ENCODE peak calls at places on chromosomes 1 and 21, in nine cellular contexts. R is GM23338, J is choroid plexus epithelial cell, B is lower lobe of right lung, I is AG10803, C is fibroblast of lung, U is H9, E is OCI-LY7, P is lung. T is an unnamed sample.

GRCh38 chr1:118504867-118505266 is 319.8 kb upstream of the SPAG17 start:
- DNase-seq in R (no peak), J (no peak), B (no peak), I (no peak), C (no peak), U (no peak), E (no peak), P (no peak), T (no peak)

GRCh38 chr1:38760562-38760961 is 99.0 kb downstream of the RRAGC start:
- DNase-seq in R (no peak), J (no peak), B (no peak), I (no peak), C (no peak), U (no peak), E (no peak), P (no peak), T (no peak)

GRCh38 chr1:151529781-151530180 is 10.3 kb upstream of the TUFT1 start:
- DNase-seq in R (no peak), J (no peak), B (no peak), I (no peak), C (no peak), U (no peak), E (no peak), P (no peak), T (no peak)

GRCh38 chr21:32463367-32463766 is 50.9 kb downstream of the EVA1C start:
- DNase-seq in R (no peak), J (peak), B (no peak), I (peak), C (peak), U (no peak), E (no peak), P (no peak), T (no peak)

GRCh38 chr1:169914534-169914933 is 20.8 kb upstream of the SCYL3 start:
- DNase-seq in R (no peak), J (peak), B (no peak), I (peak), C (peak), U (no peak), E (no peak), P (no peak), T (no peak)

GRCh38 chr21:41858466-41859296 is 20.5 kb downstream of the PRDM15 start:
- DNase-seq in R (no peak), J (no peak), B (no peak), I (no peak), C (no peak), U (no peak), E (no peak), P (no peak), T (no peak)

GRCh38 chr1:63319069-63320023 is 3.0 kb upstream of the FOXD3 start:
- DNase-seq in R (peak), J (no peak), B (no peak), I (no peak), C (no peak), U (peak), E (no peak), P (no peak), T (peak)

GRCh38 chr1:27004471-27005165 is 8.0 kb downstream of the TENT5B start:
- DNase-seq in R (peak), J (peak), B (peak), I (no peak), C (peak), U (peak), E (no peak), P (no peak), T (no peak)

GRCh38 chr1:200921571-200922110 is 26.9 kb downstream of the INAVA start:
- DNase-seq in R (no peak), J (no peak), B (no peak), I (no peak), C (no peak), U (no peak), E (no peak), P (no peak), T (no peak)

GRCh38 chr1:243731301-243731891 is 118.6 kb downstream of the AKT3 start:
- DNase-seq in R (no peak), J (peak), B (no peak), I (no peak), C (peak), U (no peak), E (no peak), P (no peak), T (no peak)

GRCh38 chr1:88998716-88999115 is 6.3 kb upstream of the KYAT3 start:
- DNase-seq in R (peak), J (peak), B (no peak), I (peak), C (peak), U (no peak), E (peak), P (no peak), T (peak)

GRCh38 chr1:218344814-218345672 is at the start of gene TGFB2:
- DNase-seq in R (peak), J (peak), B (no peak), I (peak), C (peak), U (peak), E (no peak), P (no peak), T (peak)
- TF ChIP-seq CTCF in R (peak), J (peak), B (peak), I (no peak), C (peak), U (peak), E (no peak), P (no peak), T (no peak)

GRCh38 chr1:155175927-155176371 is 2.3 kb downstream of the TRIM46 start:
- DNase-seq in R (no peak), J (no peak), B (peak), I (no peak), C (no peak), U (peak), E (peak), P (no peak), T (no peak)
- TF ChIP-seq CTCF in R (peak), J (no peak), B (no peak), I (no peak), C (no peak), U (no peak), E (no peak), P (no peak), T (no peak)

DNA sequence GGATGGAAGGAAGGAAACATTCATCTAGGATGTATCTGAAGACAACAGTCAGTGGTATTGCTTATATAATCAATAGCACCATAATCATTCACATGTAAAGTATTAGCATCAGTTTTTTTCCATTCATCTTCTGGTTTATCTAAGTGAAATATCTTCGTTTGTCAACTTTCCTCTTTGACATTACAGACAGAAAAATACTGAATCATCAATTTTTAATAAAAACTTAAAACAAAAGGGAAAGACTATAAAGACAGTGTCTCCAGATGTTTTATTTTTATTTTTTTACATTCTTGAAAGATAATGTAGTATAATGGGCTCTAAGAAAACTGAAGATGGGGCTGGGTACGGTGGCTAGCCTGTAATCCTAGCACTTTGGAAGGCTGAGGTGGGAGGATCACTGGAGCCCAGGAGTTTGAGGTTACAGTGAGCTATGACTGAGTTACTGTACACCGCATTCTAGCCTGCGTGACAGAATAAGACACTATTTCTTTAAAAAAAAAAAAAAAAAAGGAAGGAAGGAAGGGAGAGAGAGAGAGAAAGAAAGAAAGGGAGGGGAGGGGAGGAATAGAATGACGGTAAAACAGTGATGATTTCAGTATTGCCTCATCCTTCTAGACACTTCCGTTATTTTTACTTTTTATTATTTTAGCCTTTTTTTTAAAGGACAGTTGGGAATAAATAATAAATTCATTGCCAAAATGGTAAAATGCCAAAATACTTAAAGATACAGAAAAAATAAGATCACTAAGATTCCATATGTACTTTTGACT is 89.5 kb downstream of the NRIP1 start:
- DNase-seq in R (no peak), J (no peak), B (no peak), I (no peak), C (no peak), U (no peak), E (no peak), P (no peak), T (no peak)
- TF ChIP-seq CTCF in R (no peak), J (no peak), B (no peak), I (no peak), C (no peak), U (no peak), E (no peak), P (no peak), T (no peak)

GRCh38 chr1:6245086-6245868 is 1.3 kb downstream of the HES3 start:
- DNase-seq in R (peak), J (peak), B (peak), I (peak), C (peak), U (peak), E (peak), P (peak), T (peak)
- TF ChIP-seq CTCF in R (peak), J (peak), B (peak), I (peak), C (peak), U (peak), E (peak), P (peak), T (peak)

GRCh38 chr1:6526316-6526715 is 28.0 kb downstream of the NOL9 start:
- DNase-seq in R (no peak), J (no peak), B (peak), I (no peak), C (no peak), U (no peak), E (no peak), P (no peak), T (no peak)

GRCh38 chr1:6521502-6521901 is 30.0 kb upstream of the PLEKHG5 start:
- DNase-seq in R (no peak), J (no peak), B (no peak), I (no peak), C (peak), U (no peak), E (no peak), P (no peak), T (no peak)

GRCh38 chr1:6519491-6519934 is 28.0 kb upstream of the PLEKHG5 start:
- DNase-seq in R (no peak), J (no peak), B (no peak), I (peak), C (peak), U (no peak), E (no peak), P (no peak), T (no peak)

GRCh38 chr1:6519935-6520621 is 28.6 kb upstream of the PLEKHG5 start:
- DNase-seq in R (peak), J (peak), B (no peak), I (peak), C (peak), U (peak), E (no peak), P (no peak), T (no peak)

GRCh38 chr1:6523566-6523965 is 30.7 kb downstream of the NOL9 start:
- DNase-seq in R (peak), J (peak), B (no peak), I (peak), C (peak), U (peak), E (peak), P (no peak), T (peak)
- TF ChIP-seq CTCF in R (peak), J (peak), B (peak), I (peak), C (peak), U (peak), E (peak), P (no peak), T (peak)

GRCh38 chr1:73401666-73402065 is 796.3 kb downstream of the LRRIQ3 start:
- DNase-seq in R (peak), J (no peak), B (no peak), I (no peak), C (no peak), U (peak), E (no peak), P (no peak), T (no peak)
- TF ChIP-seq CTCF in R (peak), J (no peak), B (no peak), I (no peak), C (no peak), U (peak), E (no peak), P (no peak), T (no peak)

DNA sequence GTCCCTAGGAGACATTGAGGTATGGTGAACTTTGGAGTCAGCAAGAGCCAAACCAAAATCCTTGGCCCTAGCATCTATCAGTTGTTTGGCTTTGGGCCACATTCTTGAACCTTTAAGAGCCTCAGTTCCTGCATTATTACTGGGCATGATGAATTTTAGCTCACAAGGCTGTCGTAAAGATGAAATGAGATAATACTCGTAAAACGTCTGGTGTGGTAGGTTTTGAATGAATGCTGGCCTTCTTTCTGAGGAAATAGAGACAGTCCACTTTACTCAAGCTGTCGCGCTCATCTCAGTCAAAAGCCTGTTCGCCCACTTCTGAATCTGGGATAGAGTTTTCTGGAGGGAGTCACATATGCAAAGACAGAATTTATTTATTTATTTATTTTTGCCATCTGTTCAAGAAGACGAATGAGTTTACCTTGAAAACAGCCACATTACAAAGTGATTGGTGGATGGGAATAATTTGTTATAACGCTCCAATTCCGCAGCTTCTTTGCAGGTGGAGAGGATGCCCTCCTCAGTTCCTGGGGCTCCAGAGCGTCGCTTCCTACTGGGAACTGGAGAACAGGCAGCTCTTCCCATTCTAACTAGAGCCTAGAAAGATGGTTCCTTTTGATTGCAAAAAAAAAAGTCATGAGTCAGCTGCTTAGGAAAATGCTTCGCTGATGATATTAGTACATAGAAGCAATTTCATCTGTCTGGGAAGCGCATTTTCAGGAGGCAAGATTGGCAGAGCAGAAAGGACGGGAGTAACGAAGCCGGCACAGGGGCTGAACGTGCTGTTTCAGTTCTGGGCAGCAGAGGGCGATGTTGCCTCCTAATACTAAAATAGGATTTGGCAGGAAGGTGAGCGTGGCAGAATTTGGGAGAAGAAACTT is 49.9 kb upstream of the CYP2J2 start:
- DNase-seq in R (peak), J (peak), B (peak), I (peak), C (peak), U (peak), E (peak), P (peak), T (peak)
- TF ChIP-seq CTCF in R (peak), J (peak), B (peak), I (peak), C (peak), U (peak), E (peak), P (peak), T (peak)

GRCh38 chr1:154270833-154271232 is 1.6 kb upstream of the HAX1 start:
- DNase-seq in R (no peak), J (no peak), B (no peak), I (no peak), C (no peak), U (no peak), E (no peak), P (no peak), T (no peak)

GRCh38 chr1:154272217-154272998 is at the start of gene HAX1:
- DNase-seq in R (peak), J (peak), B (peak), I (peak), C (peak), U (peak), E (peak), P (peak), T (peak)

GRCh38 chr1:154272999-154273563 is 652 bp downstream of the HAX1 start:
- DNase-seq in R (peak), J (no peak), B (no peak), I (peak), C (no peak), U (no peak), E (no peak), P (peak), T (no peak)

GRCh38 chr1:154276797-154277196 is 4.4 kb downstream of the HAX1 start:
- DNase-seq in R (peak), J (no peak), B (no peak), I (no peak), C (no peak), U (peak), E (peak), P (no peak), T (no peak)
- TF ChIP-seq CTCF in R (peak), J (peak), B (peak), I (peak), C (no peak), U (peak), E (peak), P (no peak), T (peak)

T was measured in endothelial cell.